ENCODE peak calls at places on chromosomes 11 and 22, in seven cellular contexts. A, J, Z, S, T, E and B are unnamed samples.

GRCh38 chr11:114171257-114172054 is 111.9 kb downstream of the ZBTB16 start:
- DNase-seq in J (peak), Z (peak), T (no peak), S (no peak), A (peak), E (no peak), B (no peak)

GRCh38 chr11:116217006-116217405 is 555.8 kb downstream of the BUD13 start:
- DNase-seq in E (peak), T (peak), J (no peak), A (peak), Z (peak), S (peak), B (no peak)

GRCh38 chr11:1487851-1488574 is 1.4 kb upstream of the MOB2 start:
- DNase-seq in Z (no peak), A (no peak), E (no peak), J (peak), T (peak), S (no peak), B (no peak)

GRCh38 chr11:102986815-102987214 is 31.3 kb upstream of the MMP13 start:
- DNase-seq in J (no peak), Z (peak), A (peak), E (peak), S (peak), T (no peak), B (no peak)

GRCh38 chr11:112163875-112164521 is at the start of gene IL18:
- DNase-seq in S (peak), J (peak), T (peak), Z (no peak), A (no peak), E (peak), B (peak)

GRCh38 chr11:59145534-59145933 is 2.9 kb downstream of the FAM111A start:
- DNase-seq in A (peak), S (peak), Z (no peak), E (peak), T (peak), J (no peak), B (no peak)

GRCh38 chr11:61983419-61983818 is 16.0 kb upstream of the FTH1 start:
- DNase-seq in A (no peak), Z (no peak), T (no peak), J (no peak), E (no peak), S (no peak), B (no peak)

GRCh38 chr22:48979482-48979881 is 848.2 kb downstream of the BRD1 start:
- DNase-seq in E (no peak), S (no peak), J (no peak), T (peak), A (no peak), Z (no peak), B (no peak)

GRCh38 chr11:120130176-120130980 is 7.5 kb downstream of the TRIM29 start:
- DNase-seq in A (no peak), T (no peak), Z (no peak), E (no peak), S (no peak), J (peak), B (no peak)

GRCh38 chr11:109027851-109028250 is 363.0 kb downstream of the DDX10 start:
- DNase-seq in Z (no peak), A (no peak), J (no peak), T (no peak), S (no peak), E (no peak), B (no peak)

GRCh38 chr11:115222218-115222862 is 281.9 kb downstream of the CADM1 start:
- DNase-seq in J (no peak), E (peak), A (peak), S (peak), T (peak), Z (peak), B (no peak)

GRCh38 chr22:48923165-48923875 is 904.4 kb downstream of the BRD1 start:
- DNase-seq in J (peak), S (no peak), Z (no peak), E (no peak), A (no peak), T (no peak), B (no peak)

GRCh38 chr11:132402056-132402684 is 1031.8 kb downstream of the NTM start:
- DNase-seq in S (peak), J (no peak), A (peak), Z (no peak), E (peak), T (peak), B (no peak)

GRCh38 chr11:72297828-72298227 is 53.9 kb upstream of the PHOX2A start:
- DNase-seq in S (no peak), T (no peak), A (no peak), J (no peak), Z (no peak), E (no peak), B (no peak)

GRCh38 chr11:86816251-86816726 is 15.9 kb downstream of the PRSS23 start:
- DNase-seq in J (no peak), A (peak), T (no peak), S (peak), E (peak), Z (peak), B (no peak)

GRCh38 chr11:47858169-47858543 is 10.0 kb upstream of the NUP160 start:
- DNase-seq in E (peak), A (peak), J (no peak), S (peak), T (no peak), Z (peak), B (no peak)

GRCh38 chr11:129224538-129224937 is 32.4 kb upstream of the ARHGAP32 start:
- DNase-seq in J (no peak), E (no peak), A (no peak), Z (no peak), S (peak), T (no peak), B (no peak)

GRCh38 chr22:31122196-31122531 is 602 bp upstream of the INPP5J start:
- DNase-seq in Z (no peak), J (no peak), S (no peak), E (no peak), A (no peak), T (no peak), B (no peak)

GRCh38 chr11:1832181-1832988 is 2.4 kb upstream of the SYT8 start:
- DNase-seq in T (peak), S (peak), J (no peak), E (peak), Z (no peak), A (peak), B (peak)

GRCh38 chr11:69357458-69358397 is 63.8 kb downstream of the MYEOV start:
- DNase-seq in S (no peak), Z (no peak), T (no peak), A (no peak), J (no peak), E (no peak), B (no peak)

GRCh38 chr11:70707821-70708220 is 309.5 kb downstream of the CTTN start:
- DNase-seq in Z (no peak), T (no peak), S (no peak), A (no peak), E (no peak), J (no peak), B (no peak)

GRCh38 chr22:33921576-33922181 is 1.4 kb upstream of the LARGE1 start:
- DNase-seq in Z (no peak), T (peak), E (peak), S (no peak), J (peak), A (peak), B (peak)

GRCh38 chr11:118435233-118435892 is 929 bp upstream of the KMT2A start:
- DNase-seq in S (peak), Z (peak), J (peak), T (peak), E (peak), A (peak), B (peak)

GRCh38 chr11:82996966-82997606 is 74.6 kb downstream of the RAB30 start:
- DNase-seq in S (peak), Z (peak), A (no peak), T (no peak), J (no peak), E (peak), B (no peak)

GRCh38 chr11:30131535-30131934 is 99.3 kb upstream of the FSHB start:
- DNase-seq in T (no peak), E (no peak), A (peak), S (no peak), Z (no peak), J (no peak), B (no peak)

GRCh38 chr11:126282361-126282741 is 542 bp upstream of the TIRAP start:
- DNase-seq in J (peak), A (peak), T (no peak), E (peak), S (peak), Z (no peak), B (no peak)

GRCh38 chr11:45665933-45666647 is 668 bp upstream of the CHST1 start:
- DNase-seq in E (no peak), A (no peak), Z (peak), J (peak), T (peak), S (no peak), B (no peak)

GRCh38 chr22:25488244-25489020 is 76.0 kb upstream of the GRK3 start:
- DNase-seq in J (no peak), S (peak), A (peak), Z (peak), E (peak), T (peak), B (peak)

DNA sequence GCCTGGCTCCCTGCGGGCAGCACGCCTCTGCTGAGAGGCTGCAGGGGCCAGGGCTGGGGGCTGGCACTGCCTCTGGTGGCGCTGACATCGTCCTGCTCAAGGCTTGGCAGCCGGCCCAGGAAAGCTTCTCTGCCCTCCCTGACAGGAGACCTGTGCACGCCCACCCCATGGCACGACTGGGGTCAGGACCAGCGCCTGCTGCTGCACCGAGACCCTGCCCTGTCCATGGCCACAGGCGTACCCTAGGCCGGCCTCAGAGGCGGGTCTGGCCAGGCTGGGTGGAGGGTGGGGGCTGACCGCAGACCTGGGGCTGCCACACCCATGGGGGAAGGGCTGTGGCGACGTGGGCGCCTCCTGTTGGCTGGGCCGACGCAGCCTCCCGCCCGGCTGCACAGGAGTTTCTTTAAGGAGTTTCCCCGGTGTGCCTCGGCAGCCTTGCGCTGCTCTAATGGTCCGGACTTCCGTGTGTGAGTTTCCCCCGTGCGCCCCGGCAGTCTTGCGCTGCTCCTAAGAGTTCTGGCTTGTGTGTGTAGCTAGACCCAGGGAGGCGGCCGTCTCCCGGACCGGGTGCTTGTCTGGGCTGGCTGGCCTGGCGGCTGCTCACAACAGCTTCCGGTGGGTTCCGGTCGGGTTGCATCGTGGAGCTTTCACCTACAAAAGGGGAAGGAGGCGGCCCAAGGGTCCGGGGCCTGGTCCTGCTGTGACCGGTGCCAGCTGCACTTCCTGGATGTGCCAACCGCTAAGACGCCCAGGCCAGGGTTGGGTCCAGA is 4.7 kb downstream of the TRABD start:
- DNase-seq in T (peak), A (peak), E (peak), J (peak), Z (peak), S (peak), B (peak)
- TF ChIP-seq CTCF in T (peak), A (peak), E (peak), J (no peak), Z (peak), S (peak), B (peak)

DNA sequence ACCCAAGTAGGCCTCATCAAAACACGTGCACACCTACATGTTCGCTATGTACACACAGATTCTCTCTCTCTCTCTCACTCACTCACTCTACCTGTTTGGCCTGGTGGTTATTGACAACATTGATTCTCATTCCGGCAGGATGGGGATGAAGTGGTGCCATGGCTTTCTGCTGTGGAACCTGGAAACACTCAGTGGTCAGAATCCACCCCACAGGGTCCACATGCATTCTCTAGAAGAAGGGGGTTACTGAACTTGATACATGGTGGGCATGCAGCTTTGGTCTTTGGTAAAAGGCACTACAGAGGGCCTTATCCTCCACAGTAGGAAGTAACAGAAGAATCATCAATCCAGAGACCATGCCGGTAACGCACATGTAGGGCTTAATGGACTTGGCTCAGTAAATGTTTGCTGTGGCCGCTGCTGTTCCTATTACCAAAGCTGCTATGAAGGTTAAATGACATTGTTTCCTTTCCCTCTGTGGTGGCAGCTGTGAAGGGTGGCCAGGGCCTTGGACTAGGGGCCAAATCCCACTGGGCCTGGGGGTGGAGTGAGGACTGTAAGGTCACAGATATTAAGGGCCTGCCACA is 12.7 kb downstream of the POLDIP3 start:
- DNase-seq in J (no peak), T (no peak), S (no peak), E (no peak), Z (no peak), A (no peak), B (no peak)
- TF ChIP-seq CTCF in J (no peak), T (no peak), S (no peak), E (no peak), Z (no peak), A (no peak), B (no peak)

GRCh38 chr11:12330491-12331231 is 46.7 kb upstream of the PARVA start:
- DNase-seq in Z (no peak), J (no peak), T (no peak), A (no peak), S (no peak), E (no peak), B (peak)
- TF ChIP-seq CTCF in Z (no peak), J (no peak), T (no peak), A (no peak), S (no peak), E (no peak), B (no peak)

DNA sequence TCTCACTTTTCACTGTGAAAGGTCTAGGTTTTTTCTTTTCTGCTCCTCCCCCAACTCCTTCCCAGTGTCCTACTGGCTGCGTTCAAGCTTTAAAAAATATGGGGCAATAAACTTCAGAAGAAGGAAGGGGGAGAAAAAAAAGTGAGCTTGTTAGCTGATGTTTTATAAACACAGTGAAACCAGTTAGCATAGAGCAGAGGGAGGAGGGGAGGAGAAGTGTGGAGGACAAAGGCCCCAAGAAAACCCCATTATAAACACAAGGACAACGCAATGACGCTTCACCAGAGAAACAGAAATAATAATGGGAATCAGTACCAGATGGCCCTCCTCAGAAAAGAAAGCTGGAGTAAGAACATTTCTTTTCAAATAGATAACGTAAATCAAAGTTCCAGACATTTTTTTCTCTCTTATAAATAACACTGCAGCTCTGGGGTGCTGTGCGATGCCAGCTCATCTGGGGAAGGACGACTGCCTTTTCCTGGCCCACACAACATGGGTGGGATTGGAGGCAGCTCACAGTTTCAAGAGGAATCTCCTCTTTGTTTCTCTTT is 235.3 kb upstream of the NARS2 start:
- DNase-seq in S (no peak), T (no peak), Z (no peak), E (peak), A (no peak), J (no peak), B (no peak)
- TF ChIP-seq CTCF in S (no peak), T (no peak), Z (no peak), E (no peak), A (no peak), J (no peak), B (no peak)

GRCh38 chr11:66363805-66364535 is 7.6 kb downstream of the SLC29A2 start:
- DNase-seq in A (peak), J (no peak), Z (no peak), E (no peak), S (peak), T (peak), B (peak)
- TF ChIP-seq CTCF in A (peak), J (no peak), Z (peak), E (peak), S (peak), T (peak), B (peak)

DNA sequence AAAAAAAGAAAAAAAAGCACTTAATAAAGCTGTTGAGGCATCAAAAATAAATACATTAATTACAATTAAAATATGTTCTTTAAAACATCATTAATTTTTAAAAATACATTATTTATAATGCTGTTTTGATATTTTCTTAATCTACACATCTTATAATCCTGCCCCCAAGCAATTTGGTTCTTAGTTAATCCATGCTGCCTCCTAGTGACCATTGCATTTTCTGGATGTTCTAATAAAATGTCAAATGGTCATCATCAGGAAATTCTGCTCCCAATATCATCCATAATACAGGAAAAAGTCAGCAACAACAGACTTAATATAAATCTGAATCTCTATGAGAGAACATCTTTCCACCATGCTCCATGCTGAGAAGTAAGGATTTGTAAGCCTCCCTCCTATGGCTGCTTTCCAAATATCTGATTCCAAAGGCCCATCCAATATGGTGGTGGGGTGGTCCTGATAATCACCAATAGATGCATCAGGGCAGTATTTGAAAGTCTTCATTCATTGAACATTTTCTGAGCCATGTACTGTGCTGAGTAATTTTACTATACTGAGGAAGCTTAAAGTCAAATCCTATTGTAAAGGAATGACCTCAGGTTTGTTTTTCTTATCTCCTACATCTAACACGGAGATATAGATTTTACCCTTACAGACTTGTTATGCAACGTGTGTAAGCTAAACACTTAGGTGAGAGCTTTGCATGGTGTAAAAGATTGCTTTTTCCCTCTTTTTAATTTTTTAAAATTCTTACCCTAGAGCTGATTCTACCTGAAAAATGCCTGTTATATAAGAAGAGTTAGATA is 124.7 kb upstream of the BMAL1 start:
- DNase-seq in E (peak), S (peak), J (no peak), A (peak), T (no peak), Z (peak), B (no peak)
- TF ChIP-seq CTCF in E (peak), S (peak), J (peak), A (peak), T (no peak), Z (peak), B (no peak)

GRCh38 chr11:67605231-67606011 is 1.3 kb upstream of the NDUFV1 start:
- DNase-seq in Z (no peak), A (no peak), J (no peak), T (no peak), E (no peak), S (no peak), B (no peak)
- TF ChIP-seq CTCF in Z (no peak), A (no peak), J (no peak), T (no peak), E (no peak), S (no peak), B (no peak)

GRCh38 chr11:18270102-18270501 is 4.0 kb downstream of the SAA1 start:
- DNase-seq in S (no peak), Z (no peak), T (no peak), J (no peak), E (no peak), A (no peak), B (no peak)
- TF ChIP-seq CTCF in S (no peak), Z (no peak), T (no peak), J (no peak), E (no peak), A (no peak), B (no peak)

GRCh38 chr11:104098555-104098954 is 62.1 kb downstream of the DDI1 start:
- DNase-seq in T (no peak), S (no peak), J (no peak), Z (no peak), A (no peak), E (no peak), B (no peak)

GRCh38 chr11:104096900-104097299 is 60.5 kb downstream of the DDI1 start:
- DNase-seq in S (no peak), A (no peak), T (no peak), J (no peak), E (no peak), Z (no peak), B (no peak)

GRCh38 chr11:104095791-104096190 is 59.4 kb downstream of the DDI1 start:
- DNase-seq in T (no peak), Z (no peak), E (no peak), J (no peak), S (no peak), A (peak), B (no peak)

GRCh38 chr11:104094576-104094975 is 58.1 kb downstream of the DDI1 start:
- DNase-seq in A (peak), E (no peak), S (no peak), J (no peak), Z (no peak), T (no peak), B (no peak)

GRCh38 chr11:104098132-104098531 is 61.7 kb downstream of the DDI1 start:
- DNase-seq in Z (no peak), T (no peak), S (no peak), A (no peak), J (no peak), E (no peak), B (no peak)
- TF ChIP-seq CTCF in Z (no peak), T (no peak), S (no peak), A (no peak), J (no peak), E (no peak), B (no peak)